ENCODE peak calls at places on chromosomes 4 and X, in four cellular contexts. W is Peyer's patch, H is anterior cingulate cortex, A is SK-N-SH. N is an unnamed sample.

GRCh38 chrX:65750674-65751469 is 83.4 kb downstream of the MSN start:
- DNase-seq in H (no peak), A (no peak), W (peak; percentile 57), N (no peak)

GRCh38 chr4:76879731-76880364 is 18.1 kb downstream of the SOWAHB start:
- DNase-seq in A (no peak), H (no peak), W (no peak), N (no peak)

GRCh38 chr4:151573474-151573873 is 164.5 kb downstream of the FHIP1A start:
- DNase-seq in H (no peak), W (no peak), A (no peak), N (no peak)

GRCh38 chr4:40525811-40526598 is 103.7 kb downstream of the RBM47 start:
- DNase-seq in H (no peak), A (no peak), W (no peak), N (peak; percentile 53)

GRCh38 chr4:6056976-6057766 is 38.9 kb upstream of the C4orf50 start:
- DNase-seq in H (no peak), A (no peak), W (no peak), N (no peak)

GRCh38 chrX:134932528-134933217 is 58.1 kb upstream of the SMIM10 start:
- DNase-seq in A (no peak), W (no peak), H (no peak), N (no peak)

GRCh38 chr4:112526061-112526460 is 10.1 kb upstream of the NEUROG2 start:
- DNase-seq in H (no peak), A (no peak), W (no peak), N (no peak)

GRCh38 chr4:150007512-150007911 is 70.7 kb upstream of the DCLK2 start:
- DNase-seq in A (no peak), H (no peak), W (no peak), N (no peak)

GRCh38 chr4:6594826-6595355 is 19.9 kb downstream of the MAN2B2 start:
- DNase-seq in W (no peak), A (no peak), H (no peak), N (no peak)

GRCh38 chr4:2083826-2084160 is 24.7 kb downstream of the NAT8L start:
- DNase-seq in A (no peak), H (no peak), W (no peak), N (no peak)

GRCh38 chrX:3549442-3549875 is 164.0 kb downstream of the PRKX start:
- DNase-seq in A (peak; percentile 15), W (no peak), H (no peak), N (peak; percentile 32)

GRCh38 chr4:137283737-137284136 is 248.6 kb downstream of the PCDH18 start:
- DNase-seq in A (peak; percentile 3), W (no peak), H (no peak), N (no peak)

GRCh38 chr4:53591372-53591892 is at the start of gene LNX1:
- DNase-seq in W (peak; percentile 95), A (no peak), H (no peak), N (peak; percentile 98)

GRCh38 chr4:81235982-81236749 is 21.1 kb upstream of the PRKG2 start:
- DNase-seq in W (no peak), H (no peak), A (no peak), N (no peak)

GRCh38 chr4:89838005-89838404 is 1.0 kb upstream of the SNCA start:
- DNase-seq in W (no peak), A (peak; percentile 47), H (no peak), N (no peak)

GRCh38 chr4:125639182-125639621 is 324.4 kb downstream of the FAT4 start:
- DNase-seq in W (no peak), H (no peak), A (peak; percentile 11), N (no peak)

GRCh38 chr4:173288296-173288695 is 45.9 kb downstream of the HMGB2 start:
- DNase-seq in W (peak; percentile 86), A (peak; percentile 24), H (no peak), N (peak; percentile 74)